ENCODE peak calls at places on chromosomes 5 and 9, in ten cellular contexts. One of them, this sample, is unnamed.

GRCh38 chr5:2187156-2187555 is 304.4 kb upstream of the IRX4 start:
- DNase-seq in neural crest cell: no peak
- DNase-seq in mucosa of descending colon: no peak
- DNase-seq in AG04449: no peak
- DNase-seq in gastrocnemius medialis: no peak
- DNase-seq in heart right ventricle: no peak
- DNase-seq in left ventricle myocardium inferior: no peak
- DNase-seq in CD4-positive, alpha-beta T cell: no peak
- DNase-seq in K562: no peak
- DNase-seq in heart left ventricle: no peak
- DNase-seq in this sample: no peak

GRCh38 chr9:124098141-124098905 is 86.8 kb downstream of the LHX2 start:
- DNase-seq in neural crest cell: no peak
- DNase-seq in mucosa of descending colon: no peak
- DNase-seq in AG04449: no peak
- DNase-seq in gastrocnemius medialis: no peak
- DNase-seq in heart right ventricle: no peak
- DNase-seq in left ventricle myocardium inferior: no peak
- DNase-seq in CD4-positive, alpha-beta T cell: no peak
- DNase-seq in K562: no peak
- DNase-seq in heart left ventricle: no peak
- DNase-seq in this sample: no peak

GRCh38 chr5:158732345-158732744 is 367.4 kb downstream of the EBF1 start:
- DNase-seq in neural crest cell: no peak
- DNase-seq in mucosa of descending colon: no peak
- DNase-seq in AG04449: no peak
- DNase-seq in gastrocnemius medialis: no peak
- DNase-seq in heart right ventricle: no peak
- DNase-seq in left ventricle myocardium inferior: no peak
- DNase-seq in CD4-positive, alpha-beta T cell: no peak
- DNase-seq in K562: no peak
- DNase-seq in heart left ventricle: no peak
- DNase-seq in this sample: no peak

GRCh38 chr9:6153425-6153824 is 62.2 kb upstream of the IL33 start:
- DNase-seq in neural crest cell: no peak
- DNase-seq in mucosa of descending colon: no peak
- DNase-seq in AG04449: no peak
- DNase-seq in gastrocnemius medialis: no peak
- DNase-seq in heart right ventricle: no peak
- DNase-seq in left ventricle myocardium inferior: no peak
- DNase-seq in CD4-positive, alpha-beta T cell: no peak
- DNase-seq in K562: no peak
- DNase-seq in heart left ventricle: no peak
- DNase-seq in this sample: no peak

GRCh38 chr5:136090319-136090718 is 42.3 kb upstream of the SMAD5 start:
- DNase-seq in neural crest cell: no peak
- DNase-seq in mucosa of descending colon: peak; percentile 58
- DNase-seq in AG04449: no peak
- DNase-seq in gastrocnemius medialis: no peak
- DNase-seq in heart right ventricle: no peak
- DNase-seq in left ventricle myocardium inferior: no peak
- DNase-seq in CD4-positive, alpha-beta T cell: no peak
- DNase-seq in K562: no peak
- DNase-seq in heart left ventricle: no peak
- DNase-seq in this sample: no peak

GRCh38 chr5:143596500-143596820 is 193.0 kb upstream of the NR3C1 start:
- DNase-seq in neural crest cell: no peak
- DNase-seq in mucosa of descending colon: no peak
- DNase-seq in AG04449: no peak
- DNase-seq in gastrocnemius medialis: no peak
- DNase-seq in heart right ventricle: no peak
- DNase-seq in left ventricle myocardium inferior: no peak
- DNase-seq in CD4-positive, alpha-beta T cell: no peak
- DNase-seq in K562: no peak
- DNase-seq in heart left ventricle: no peak
- DNase-seq in this sample: no peak

GRCh38 chr9:119026120-119026519 is 343.1 kb downstream of the BRINP1 start:
- DNase-seq in neural crest cell: no peak
- DNase-seq in mucosa of descending colon: no peak
- DNase-seq in AG04449: no peak
- DNase-seq in gastrocnemius medialis: peak; percentile 50
- DNase-seq in heart right ventricle: peak; percentile 32
- DNase-seq in left ventricle myocardium inferior: peak; percentile 42
- DNase-seq in CD4-positive, alpha-beta T cell: no peak
- DNase-seq in K562: no peak
- DNase-seq in heart left ventricle: peak; percentile 47
- DNase-seq in this sample: no peak

GRCh38 chr5:72556351-72557146 is 49.3 kb upstream of the ZNF366 start:
- DNase-seq in neural crest cell: peak; percentile 66
- DNase-seq in mucosa of descending colon: peak; percentile 41
- DNase-seq in AG04449: no peak
- DNase-seq in gastrocnemius medialis: peak; percentile 27
- DNase-seq in heart right ventricle: peak; percentile 69
- DNase-seq in left ventricle myocardium inferior: peak; percentile 54
- DNase-seq in CD4-positive, alpha-beta T cell: no peak
- DNase-seq in K562: no peak
- DNase-seq in heart left ventricle: peak; percentile 50
- DNase-seq in this sample: peak; percentile 74

GRCh38 chr5:171588790-171589189 is 169.3 kb downstream of the FGF18 start:
- DNase-seq in neural crest cell: no peak
- DNase-seq in mucosa of descending colon: no peak
- DNase-seq in AG04449: no peak
- DNase-seq in gastrocnemius medialis: no peak
- DNase-seq in heart right ventricle: no peak
- DNase-seq in left ventricle myocardium inferior: no peak
- DNase-seq in CD4-positive, alpha-beta T cell: no peak
- DNase-seq in K562: no peak
- DNase-seq in heart left ventricle: no peak
- DNase-seq in this sample: no peak

GRCh38 chr9:119852399-119852798 is 483.2 kb upstream of the BRINP1 start:
- DNase-seq in neural crest cell: no peak
- DNase-seq in mucosa of descending colon: no peak
- DNase-seq in AG04449: no peak
- DNase-seq in gastrocnemius medialis: no peak
- DNase-seq in heart right ventricle: no peak
- DNase-seq in left ventricle myocardium inferior: no peak
- DNase-seq in CD4-positive, alpha-beta T cell: no peak
- DNase-seq in K562: no peak
- DNase-seq in heart left ventricle: no peak
- DNase-seq in this sample: no peak

GRCh38 chr5:127562252-127562651 is 44.8 kb downstream of the PRRC1 start:
- DNase-seq in neural crest cell: peak; percentile 8
- DNase-seq in mucosa of descending colon: no peak
- DNase-seq in AG04449: no peak
- DNase-seq in gastrocnemius medialis: peak; percentile 14
- DNase-seq in heart right ventricle: no peak
- DNase-seq in left ventricle myocardium inferior: no peak
- DNase-seq in CD4-positive, alpha-beta T cell: no peak
- DNase-seq in K562: peak; percentile 25
- DNase-seq in heart left ventricle: no peak
- DNase-seq in this sample: peak; percentile 17

GRCh38 chr5:180606215-180606785 is 15.0 kb upstream of the SCGB3A1 start:
- DNase-seq in neural crest cell: no peak
- DNase-seq in mucosa of descending colon: no peak
- DNase-seq in AG04449: no peak
- DNase-seq in gastrocnemius medialis: no peak
- DNase-seq in heart right ventricle: peak; percentile 5
- DNase-seq in left ventricle myocardium inferior: no peak
- DNase-seq in CD4-positive, alpha-beta T cell: no peak
- DNase-seq in K562: no peak
- DNase-seq in heart left ventricle: no peak
- DNase-seq in this sample: no peak

GRCh38 chr9:7656648-7657047 is 142.9 kb downstream of the DMAC1 start:
- DNase-seq in neural crest cell: no peak
- DNase-seq in mucosa of descending colon: peak; percentile 43
- DNase-seq in AG04449: no peak
- DNase-seq in gastrocnemius medialis: no peak
- DNase-seq in heart right ventricle: no peak
- DNase-seq in left ventricle myocardium inferior: no peak
- DNase-seq in CD4-positive, alpha-beta T cell: no peak
- DNase-seq in K562: no peak
- DNase-seq in heart left ventricle: peak; percentile 16
- DNase-seq in this sample: no peak

GRCh38 chr9:93304574-93305496 is 120.9 kb downstream of the WNK2 start:
- DNase-seq in neural crest cell: peak; percentile 66
- DNase-seq in mucosa of descending colon: peak; percentile 65
- DNase-seq in AG04449: no peak
- DNase-seq in gastrocnemius medialis: peak; percentile 86
- DNase-seq in heart right ventricle: peak; percentile 52
- DNase-seq in left ventricle myocardium inferior: peak; percentile 50
- DNase-seq in CD4-positive, alpha-beta T cell: no peak
- DNase-seq in K562: peak; percentile 52
- DNase-seq in heart left ventricle: peak; percentile 55
- DNase-seq in this sample: peak; percentile 77

GRCh38 chr9:105879181-105879580 is 184.8 kb downstream of the TMEM38B start:
- DNase-seq in neural crest cell: no peak
- DNase-seq in mucosa of descending colon: no peak
- DNase-seq in AG04449: no peak
- DNase-seq in gastrocnemius medialis: no peak
- DNase-seq in heart right ventricle: no peak
- DNase-seq in left ventricle myocardium inferior: no peak
- DNase-seq in CD4-positive, alpha-beta T cell: no peak
- DNase-seq in K562: peak; percentile 28
- DNase-seq in heart left ventricle: no peak
- DNase-seq in this sample: no peak

GRCh38 chr9:73565833-73566465 is 414.3 kb downstream of the ANXA1 start:
- DNase-seq in neural crest cell: no peak
- DNase-seq in mucosa of descending colon: no peak
- DNase-seq in AG04449: no peak
- DNase-seq in gastrocnemius medialis: no peak
- DNase-seq in heart right ventricle: peak; percentile 14
- DNase-seq in left ventricle myocardium inferior: no peak
- DNase-seq in CD4-positive, alpha-beta T cell: no peak
- DNase-seq in K562: peak; percentile 30
- DNase-seq in heart left ventricle: no peak
- DNase-seq in this sample: peak; percentile 21
- TF ChIP-seq CTCF in neural crest cell: peak; percentile 66
- TF ChIP-seq CTCF in mucosa of descending colon: no peak
- TF ChIP-seq CTCF in AG04449: no peak
- TF ChIP-seq CTCF in gastrocnemius medialis: no peak
- TF ChIP-seq CTCF in heart right ventricle: peak; percentile 66
- TF ChIP-seq CTCF in left ventricle myocardium inferior: peak; percentile 75
- TF ChIP-seq CTCF in CD4-positive, alpha-beta T cell: no peak
- TF ChIP-seq CTCF in K562: peak; percentile 59
- TF ChIP-seq CTCF in heart left ventricle: peak; percentile 54
- TF ChIP-seq CTCF in this sample: no peak

DNA sequence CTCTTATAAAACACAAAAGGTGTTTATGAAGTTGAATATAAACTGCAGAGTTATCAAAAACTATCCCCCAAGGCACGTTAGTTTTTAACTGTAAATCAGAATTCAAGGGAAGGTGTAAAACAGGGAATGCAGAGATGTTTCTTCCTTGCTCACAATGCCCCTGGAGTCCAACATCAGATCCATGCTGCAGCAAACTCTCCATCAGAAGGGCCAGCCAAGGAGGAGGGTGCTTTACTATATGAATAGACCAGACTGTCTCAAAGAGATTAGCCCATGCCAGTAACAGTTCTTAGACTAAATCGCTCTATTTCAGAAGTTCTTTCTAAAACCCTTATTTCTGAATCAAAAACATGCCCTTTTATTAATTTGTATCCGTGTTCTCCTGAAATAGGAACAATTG is 362.7 kb upstream of the RPS23 start:
- DNase-seq in neural crest cell: no peak
- DNase-seq in mucosa of descending colon: no peak
- DNase-seq in AG04449: no peak
- DNase-seq in gastrocnemius medialis: no peak
- DNase-seq in heart right ventricle: no peak
- DNase-seq in left ventricle myocardium inferior: no peak
- DNase-seq in CD4-positive, alpha-beta T cell: no peak
- DNase-seq in K562: no peak
- DNase-seq in heart left ventricle: no peak
- DNase-seq in this sample: no peak
- TF ChIP-seq CTCF in neural crest cell: no peak
- TF ChIP-seq CTCF in mucosa of descending colon: no peak
- TF ChIP-seq CTCF in AG04449: no peak
- TF ChIP-seq CTCF in gastrocnemius medialis: no peak
- TF ChIP-seq CTCF in heart right ventricle: no peak
- TF ChIP-seq CTCF in left ventricle myocardium inferior: no peak
- TF ChIP-seq CTCF in CD4-positive, alpha-beta T cell: no peak
- TF ChIP-seq CTCF in K562: no peak
- TF ChIP-seq CTCF in heart left ventricle: no peak
- TF ChIP-seq CTCF in this sample: no peak

GRCh38 chr5:155049569-155050383 is 36.2 kb downstream of the KIF4B start:
- DNase-seq in neural crest cell: no peak
- DNase-seq in mucosa of descending colon: no peak
- DNase-seq in AG04449: no peak
- DNase-seq in gastrocnemius medialis: no peak
- DNase-seq in heart right ventricle: no peak
- DNase-seq in left ventricle myocardium inferior: no peak
- DNase-seq in CD4-positive, alpha-beta T cell: no peak
- DNase-seq in K562: peak; percentile 39
- DNase-seq in heart left ventricle: no peak
- DNase-seq in this sample: no peak
- TF ChIP-seq CTCF in neural crest cell: peak; percentile 54
- TF ChIP-seq CTCF in mucosa of descending colon: no peak
- TF ChIP-seq CTCF in AG04449: peak; percentile 36
- TF ChIP-seq CTCF in gastrocnemius medialis: no peak
- TF ChIP-seq CTCF in heart right ventricle: no peak
- TF ChIP-seq CTCF in left ventricle myocardium inferior: peak; percentile 15
- TF ChIP-seq CTCF in CD4-positive, alpha-beta T cell: no peak
- TF ChIP-seq CTCF in K562: peak; percentile 51
- TF ChIP-seq CTCF in heart left ventricle: no peak
- TF ChIP-seq CTCF in this sample: no peak

GRCh38 chr5:179345429-179346321 is at the start of gene ADAMTS2:
- DNase-seq in neural crest cell: peak; percentile 32
- DNase-seq in mucosa of descending colon: peak; percentile 27
- DNase-seq in AG04449: no peak
- DNase-seq in gastrocnemius medialis: peak; percentile 34
- DNase-seq in heart right ventricle: peak; percentile 74
- DNase-seq in left ventricle myocardium inferior: peak; percentile 73
- DNase-seq in CD4-positive, alpha-beta T cell: no peak
- DNase-seq in K562: peak; percentile 58
- DNase-seq in heart left ventricle: peak; percentile 54
- DNase-seq in this sample: no peak

GRCh38 chr5:179343021-179343781 is 2.1 kb downstream of the ADAMTS2 start:
- DNase-seq in neural crest cell: no peak
- DNase-seq in mucosa of descending colon: no peak
- DNase-seq in AG04449: no peak
- DNase-seq in gastrocnemius medialis: no peak
- DNase-seq in heart right ventricle: no peak
- DNase-seq in left ventricle myocardium inferior: no peak
- DNase-seq in CD4-positive, alpha-beta T cell: no peak
- DNase-seq in K562: no peak
- DNase-seq in heart left ventricle: no peak
- DNase-seq in this sample: no peak

GRCh38 chr5:179345179-179345428 is 157 bp downstream of the ADAMTS2 start:
- DNase-seq in neural crest cell: no peak
- DNase-seq in mucosa of descending colon: no peak
- DNase-seq in AG04449: no peak
- DNase-seq in gastrocnemius medialis: no peak
- DNase-seq in heart right ventricle: no peak
- DNase-seq in left ventricle myocardium inferior: no peak
- DNase-seq in CD4-positive, alpha-beta T cell: no peak
- DNase-seq in K562: no peak
- DNase-seq in heart left ventricle: no peak
- DNase-seq in this sample: peak; percentile 39

GRCh38 chr5:179343902-179344300 is 1.4 kb downstream of the ADAMTS2 start:
- DNase-seq in neural crest cell: peak; percentile 55
- DNase-seq in mucosa of descending colon: no peak
- DNase-seq in AG04449: no peak
- DNase-seq in gastrocnemius medialis: no peak
- DNase-seq in heart right ventricle: peak; percentile 45
- DNase-seq in left ventricle myocardium inferior: no peak
- DNase-seq in CD4-positive, alpha-beta T cell: no peak
- DNase-seq in K562: no peak
- DNase-seq in heart left ventricle: no peak
- DNase-seq in this sample: peak; percentile 64

GRCh38 chr5:179344301-179345178 is 721 bp downstream of the ADAMTS2 start:
- DNase-seq in neural crest cell: peak; percentile 27
- DNase-seq in mucosa of descending colon: no peak
- DNase-seq in AG04449: no peak
- DNase-seq in gastrocnemius medialis: no peak
- DNase-seq in heart right ventricle: no peak
- DNase-seq in left ventricle myocardium inferior: no peak
- DNase-seq in CD4-positive, alpha-beta T cell: no peak
- DNase-seq in K562: no peak
- DNase-seq in heart left ventricle: no peak
- DNase-seq in this sample: peak; percentile 33
- TF ChIP-seq CTCF in neural crest cell: peak; percentile 25
- TF ChIP-seq CTCF in mucosa of descending colon: no peak
- TF ChIP-seq CTCF in AG04449: no peak
- TF ChIP-seq CTCF in gastrocnemius medialis: peak; percentile 17
- TF ChIP-seq CTCF in heart right ventricle: no peak
- TF ChIP-seq CTCF in left ventricle myocardium inferior: peak; percentile 15
- TF ChIP-seq CTCF in CD4-positive, alpha-beta T cell: no peak
- TF ChIP-seq CTCF in K562: no peak
- TF ChIP-seq CTCF in heart left ventricle: no peak
- TF ChIP-seq CTCF in this sample: peak; percentile 9